ENCODE peak calls at places on chromosomes 2 and 18, in seven cellular contexts. D is foreskin fibroblast, U is progenitor cell of endocrine pancreas, M is type B pancreatic cell, N is D721Med, B is pancreas, K is PC-9. O is an unnamed sample.

GRCh38 chr2:17758123-17758522 is 4.2 kb downstream of the GEN1 start:
- DNase-seq in U (no peak), N (no peak), D (no peak), B (no peak), K (no peak), M (no peak), O (no peak)

GRCh38 chr2:4695281-4695861 is 992.0 kb downstream of the DCDC2C start:
- DNase-seq in M (no peak), N (no peak), K (no peak), D (no peak), U (no peak), B (no peak), O (no peak)

GRCh38 chr2:238754259-238754658 is 93.6 kb upstream of the TWIST2 start:
- DNase-seq in D (peak; percentile 30), N (no peak), K (peak; percentile 30), U (no peak), B (no peak), M (no peak), O (no peak)

GRCh38 chr2:47015206-47015605 is 99.6 kb upstream of the MCFD2 start:
- DNase-seq in M (no peak), B (no peak), N (no peak), U (no peak), K (no peak), D (peak; percentile 52), O (no peak)

GRCh38 chr2:226080323-226080722 is 680.8 kb downstream of the NYAP2 start:
- DNase-seq in B (no peak), K (no peak), U (no peak), N (no peak), M (no peak), D (peak; percentile 84), O (no peak)

GRCh38 chr2:239158641-239159475 is 242.0 kb downstream of the HDAC4 start:
- DNase-seq in U (no peak), N (no peak), D (no peak), M (peak; percentile 58), B (no peak), K (no peak), O (no peak)

GRCh38 chr2:54942373-54942772 is 107.9 kb downstream of the RTN4 start:
- DNase-seq in D (no peak), K (no peak), B (no peak), U (no peak), N (no peak), M (no peak), O (peak; percentile 46)

GRCh38 chr2:55419236-55419513 is 481 bp downstream of the CCDC88A start:
- DNase-seq in B (no peak), N (no peak), M (no peak), D (peak; percentile 45), K (no peak), U (no peak), O (no peak)

GRCh38 chr2:24874025-24874424 is 46.0 kb downstream of the ADCY3 start:
- DNase-seq in D (no peak), M (no peak), N (no peak), K (no peak), B (no peak), U (no peak), O (no peak)

GRCh38 chr18:34224423-34225217 is at the start of gene NOL4:
- DNase-seq in D (peak; percentile 38), M (peak; percentile 82), B (peak; percentile 56), N (no peak), K (no peak), U (peak; percentile 89), O (no peak)

GRCh38 chr18:10057401-10057800 is 143.6 kb downstream of the VAPA start:
- DNase-seq in B (no peak), D (no peak), M (no peak), N (no peak), K (no peak), U (no peak), O (no peak)

GRCh38 chr2:105394951-105395611 is 3.8 kb downstream of the FHL2 start:
- DNase-seq in D (no peak), N (no peak), U (no peak), B (no peak), M (no peak), K (no peak), O (no peak)

GRCh38 chr2:160918909-160919503 is 241.2 kb upstream of the TANK start:
- DNase-seq in B (peak; percentile 26), K (peak; percentile 31), M (no peak), U (peak; percentile 15), N (peak; percentile 20), D (peak; percentile 71), O (peak; percentile 19)

GRCh38 chr2:138829326-138829725 is 49.1 kb upstream of the NXPH2 start:
- DNase-seq in B (no peak), U (peak; percentile 43), K (peak; percentile 28), M (no peak), N (no peak), D (peak; percentile 24), O (no peak)

GRCh38 chr2:189178007-189178406 is 1.6 kb downstream of the COL5A2 start:
- DNase-seq in N (no peak), K (no peak), U (no peak), B (no peak), D (peak; percentile 63), M (no peak), O (no peak)

GRCh38 chr2:70083344-70084156 is 3.7 kb upstream of the PCBP1 start:
- DNase-seq in U (no peak), N (no peak), M (no peak), B (no peak), D (peak; percentile 37), K (peak; percentile 29), O (no peak)

GRCh38 chr2:201698588-201699226 is at the start of gene MPP4:
- DNase-seq in D (peak; percentile 73), M (no peak), U (no peak), B (no peak), N (no peak), K (no peak), O (no peak)

GRCh38 chr2:148876589-148877402 is 1.8 kb downstream of the KIF5C start:
- DNase-seq in U (peak; percentile 24), D (peak; percentile 9), K (no peak), M (no peak), B (peak; percentile 49), N (peak; percentile 42), O (no peak)

GRCh38 chr18:12921178-12921577 is 26.6 kb upstream of the SEH1L start:
- DNase-seq in M (no peak), U (no peak), B (no peak), N (no peak), D (no peak), K (no peak), O (peak; percentile 55)

GRCh38 chr2:61928816-61929471 is 23.5 kb downstream of the COMMD1 start:
- DNase-seq in K (no peak), N (no peak), M (no peak), B (no peak), U (no peak), D (peak; percentile 31), O (no peak)

GRCh38 chr2:189116059-189116458 is 63.5 kb downstream of the COL5A2 start:
- DNase-seq in K (no peak), D (peak; percentile 51), U (no peak), B (no peak), N (no peak), M (no peak), O (no peak)

GRCh38 chr2:9110893-9111569 is 95.6 kb upstream of the ASAP2 start:
- DNase-seq in N (no peak), U (no peak), K (no peak), B (no peak), M (no peak), D (no peak), O (no peak)
- TF ChIP-seq CTCF in N (peak; percentile 27), U (peak; percentile 61), K (peak; percentile 57), B (no peak), M (peak; percentile 61), D (peak; percentile 6), O (no peak)

GRCh38 chr18:56030060-56030459 is 442.1 kb upstream of the TCF4 start:
- DNase-seq in N (no peak), B (no peak), D (no peak), M (no peak), U (no peak), K (no peak), O (no peak)
- TF ChIP-seq CTCF in N (no peak), B (no peak), D (no peak), M (no peak), U (no peak), K (no peak), O (no peak)

DNA sequence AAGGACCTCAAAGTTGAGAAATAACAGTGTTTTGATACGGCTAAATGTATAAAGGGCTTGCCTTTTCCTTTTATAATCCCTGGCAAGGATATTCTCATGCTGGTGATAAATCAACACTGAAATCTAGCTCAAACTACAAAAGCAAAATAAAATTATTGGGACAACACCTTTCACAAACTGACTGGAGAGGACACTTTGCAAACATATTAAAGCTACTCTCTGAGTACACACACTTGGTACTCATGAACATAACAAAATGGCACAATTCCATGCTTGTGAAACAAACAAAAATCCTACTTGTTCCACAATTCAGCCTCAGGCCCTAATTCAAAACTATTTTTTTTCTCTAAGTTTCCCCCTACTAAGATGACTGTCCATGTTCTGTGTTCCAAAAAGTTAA is 305.8 kb downstream of the ETAA1 start:
- DNase-seq in U (no peak), D (no peak), M (no peak), B (no peak), K (no peak), N (no peak), O (no peak)
- TF ChIP-seq CTCF in U (no peak), D (no peak), M (no peak), B (no peak), K (no peak), N (no peak), O (no peak)

GRCh38 chr2:26982102-26982742 is 11.8 kb downstream of the MAPRE3 start:
- DNase-seq in K (peak; percentile 67), D (peak; percentile 41), M (no peak), U (peak; percentile 23), B (peak; percentile 82), N (no peak), O (no peak)
- TF ChIP-seq CTCF in K (peak; percentile 63), D (no peak), M (peak; percentile 50), U (peak; percentile 51), B (peak; percentile 39), N (no peak), O (no peak)

GRCh38 chr18:45280486-45281263 is 334.6 kb upstream of the SLC14A2 start:
- DNase-seq in B (no peak), U (no peak), M (no peak), N (no peak), K (no peak), D (no peak), O (no peak)
- TF ChIP-seq CTCF in B (no peak), U (no peak), M (no peak), N (no peak), K (no peak), D (no peak), O (no peak)

GRCh38 chr2:121902171-121902591 is 146.7 kb downstream of the TSN start:
- DNase-seq in N (no peak), D (no peak), U (no peak), M (peak; percentile 60), K (no peak), B (no peak), O (no peak)
- TF ChIP-seq CTCF in N (peak; percentile 16), D (no peak), U (no peak), M (no peak), K (no peak), B (no peak), O (no peak)